ENCODE peak calls at places on chromosomes 3 and 15, in eight cellular contexts. Q is M059J; V is activated naive CD4-positive, alpha-beta T cell treated with anti-CD3 and anti-CD28 coated beads, Interleukin-2, amount 10 ng/mL, durations not matched to agents 7 days and 5 days; C is nephron progenitor cell; A is frontal cortex; W is stimulated activated CD4-positive, alpha-beta T cell treated with anti-CD3 and anti-CD28 coated beads, Interleukin-2, amount 100 ng/mL, for 48 hours; G is NK-92 treated with Interleukin-12 subunit alpha and Interleukin-12 subunit beta, amount 100 ng/mL, for 24 hours; R is HFF-Myc. S is an unnamed sample.

GRCh38 chr3:139292933-139293664 is 50.7 kb upstream of the MRPS22 start:
- DNase-seq in R (peak), V (no peak), C (no peak), G (no peak), Q (peak), W (no peak), A (no peak), S (no peak)

GRCh38 chr15:29063646-29064045 is 177.9 kb downstream of the APBA2 start:
- DNase-seq in V (no peak), G (no peak), A (no peak), W (no peak), R (no peak), Q (no peak), C (no peak), S (no peak)

GRCh38 chr3:13427662-13428603 is 7.8 kb upstream of the NUP210 start:
- DNase-seq in V (peak), W (no peak), C (no peak), G (no peak), Q (no peak), R (no peak), A (no peak), S (no peak)

GRCh38 chr15:68408526-68408925 is 23.4 kb downstream of the ITGA11 start:
- DNase-seq in A (no peak), G (no peak), Q (no peak), C (no peak), W (no peak), V (peak), R (no peak), S (no peak)

GRCh38 chr3:15527031-15527459 is 5.5 kb upstream of the COLQ start:
- DNase-seq in Q (no peak), C (peak), R (no peak), V (no peak), G (no peak), W (no peak), A (no peak), S (no peak)

GRCh38 chr15:26864664-26865191 is 2.1 kb upstream of the GABRA5 start:
- DNase-seq in W (no peak), G (peak), R (peak), C (peak), V (no peak), Q (peak), A (no peak), S (no peak)

GRCh38 chr15:70200511-70200991 is 102.8 kb upstream of the TLE3 start:
- DNase-seq in A (no peak), G (no peak), Q (no peak), V (no peak), R (no peak), C (no peak), W (no peak), S (no peak)

GRCh38 chr15:71547066-71547465 is 263.3 kb upstream of the NR2E3 start:
- DNase-seq in R (no peak), Q (no peak), G (no peak), A (no peak), C (peak), V (no peak), W (no peak), S (peak)

GRCh38 chr15:69298697-69299441 is at the start of gene PAQR5:
- DNase-seq in V (no peak), G (no peak), R (no peak), A (peak), W (peak), Q (no peak), C (peak), S (peak)

GRCh38 chr15:70480196-70480856 is 283.0 kb downstream of the UACA start:
- DNase-seq in V (peak), W (peak), C (no peak), G (peak), R (no peak), A (no peak), Q (peak), S (no peak)

GRCh38 chr3:2783261-2783660 is 326.9 kb downstream of the IL5RA start:
- DNase-seq in W (no peak), A (no peak), R (no peak), V (no peak), C (no peak), Q (no peak), G (no peak), S (no peak)

GRCh38 chr15:38670142-38671002 is 105.8 kb upstream of the RASGRP1 start:
- DNase-seq in V (peak), W (no peak), R (no peak), C (no peak), Q (no peak), G (no peak), A (no peak), S (no peak)

GRCh38 chr15:80739919-80740318 is 39.3 kb upstream of the CEMIP start:
- DNase-seq in V (no peak), W (no peak), Q (no peak), A (no peak), C (no peak), R (no peak), G (no peak), S (no peak)

GRCh38 chr3:136255672-136256406 is 5.7 kb downstream of the PCCB start:
- DNase-seq in V (no peak), A (peak), W (no peak), G (no peak), R (no peak), C (no peak), Q (no peak), S (no peak)

GRCh38 chr15:29071193-29071906 is 185.6 kb downstream of the APBA2 start:
- DNase-seq in R (no peak), Q (no peak), A (no peak), V (no peak), G (no peak), C (no peak), W (no peak), S (no peak)

GRCh38 chr3:187919018-187919417 is 173.8 kb upstream of the BCL6 start:
- DNase-seq in A (no peak), C (no peak), V (peak), G (peak), W (peak), R (no peak), Q (no peak), S (no peak)

GRCh38 chr3:10085738-10086137 is 22.3 kb downstream of the FANCD2OS start:
- DNase-seq in V (no peak), A (no peak), W (no peak), Q (no peak), R (no peak), C (no peak), G (no peak), S (no peak)

GRCh38 chr3:45670995-45671394 is 18.2 kb upstream of the SACM1L start:
- DNase-seq in C (no peak), Q (no peak), W (no peak), G (no peak), V (no peak), A (no peak), R (no peak), S (no peak)

GRCh38 chr3:186949281-186949982 is 19.1 kb downstream of the ST6GAL1 start:
- DNase-seq in R (no peak), G (no peak), A (no peak), C (no peak), Q (peak), V (no peak), W (no peak), S (peak)

GRCh38 chr3:142500211-142500610 is 52.4 kb upstream of the XRN1 start:
- DNase-seq in Q (no peak), G (no peak), W (no peak), V (no peak), C (no peak), R (no peak), A (no peak), S (no peak)

GRCh38 chr3:161559177-161559998 is 62.8 kb downstream of the OTOL1 start:
- DNase-seq in Q (peak), W (no peak), A (no peak), R (no peak), C (peak), V (no peak), G (no peak), S (no peak)

GRCh38 chr3:172369590-172370259 is 78.5 kb downstream of the GHSR start:
- DNase-seq in G (no peak), Q (no peak), W (no peak), A (no peak), R (no peak), C (no peak), V (no peak), S (no peak)

GRCh38 chr3:39332525-39332924 is 3.0 kb downstream of the CCR8 start:
- DNase-seq in R (no peak), G (no peak), W (no peak), V (no peak), Q (no peak), C (no peak), A (no peak), S (peak)

GRCh38 chr3:11640009-11640673 is 3.6 kb downstream of the VGLL4 start:
- DNase-seq in A (no peak), R (no peak), G (no peak), C (no peak), V (no peak), W (no peak), Q (peak), S (no peak)

GRCh38 chr3:168116279-168116678 is 20.6 kb upstream of the GOLIM4 start:
- DNase-seq in W (no peak), Q (peak), A (no peak), G (no peak), V (no peak), R (no peak), C (no peak), S (peak)

GRCh38 chr3:120496278-120496975 is 45.6 kb upstream of the FSTL1 start:
- DNase-seq in A (no peak), C (no peak), G (no peak), V (no peak), R (peak), W (no peak), Q (peak), S (no peak)

GRCh38 chr15:68620721-68621528 is 42.1 kb downstream of the CORO2B start:
- DNase-seq in Q (peak), G (no peak), W (no peak), A (peak), R (peak), V (no peak), C (no peak), S (peak)

GRCh38 chr3:94647131-94647530 is 584.3 kb downstream of the NSUN3 start:
- DNase-seq in W (no peak), A (no peak), Q (no peak), G (no peak), C (no peak), V (no peak), R (no peak), S (no peak)